ENCODE peak calls at places on chromosomes 16 and 17, in six cellular contexts. K, A, N, W, S and R are unnamed samples.

GRCh38 chr17:82668631-82669099 is 20.4 kb upstream of the WDR45B start:
- DNase-seq in W (peak; percentile 79), N (peak; percentile 70), A (no peak), K (peak; percentile 67), S (peak; percentile 86), R (peak; percentile 71)

GRCh38 chr16:85746431-85747227 is 4.3 kb downstream of the C16orf74 start:
- DNase-seq in N (no peak), W (peak; percentile 65), K (no peak), A (no peak), S (no peak), R (no peak)

GRCh38 chr17:29740017-29740416 is 117.3 kb upstream of the CORO6 start:
- DNase-seq in W (no peak), S (no peak), K (no peak), A (no peak), N (no peak), R (no peak)

GRCh38 chr17:6019959-6020358 is 50.2 kb upstream of the WSCD1 start:
- DNase-seq in W (no peak), K (no peak), S (no peak), N (peak; percentile 2), A (no peak), R (no peak)

GRCh38 chr16:8867483-8868271 is 1.1 kb downstream of the CARHSP1 start:
- DNase-seq in S (peak; percentile 59), W (peak; percentile 73), N (peak; percentile 55), A (no peak), K (no peak), R (peak; percentile 50)

GRCh38 chr17:31492206-31492605 is 100.7 kb downstream of the RAB11FIP4 start:
- DNase-seq in W (no peak), N (no peak), S (no peak), K (no peak), A (no peak), R (no peak)

GRCh38 chr17:35588196-35588920 is 1.2 kb downstream of the AP2B1 start:
- DNase-seq in S (no peak), N (peak; percentile 73), K (no peak), W (no peak), A (no peak), R (no peak)

GRCh38 chr17:3557768-3558583 is at the start of gene TRPV3:
- DNase-seq in A (no peak), S (peak; percentile 35), W (peak; percentile 84), N (peak; percentile 70), K (no peak), R (no peak)

GRCh38 chr16:56632160-56632847 is at the start of gene MT1M:
- DNase-seq in A (no peak), W (peak; percentile 43), N (no peak), K (no peak), S (no peak), R (no peak)

GRCh38 chr17:48591435-48592077 is 1.5 kb upstream of the HOXB3 start:
- DNase-seq in A (no peak), W (no peak), N (no peak), K (no peak), S (no peak), R (no peak)

GRCh38 chr17:9064311-9064834 is 43.1 kb downstream of the NTN1 start:
- DNase-seq in K (no peak), N (no peak), W (no peak), A (no peak), S (no peak), R (no peak)

GRCh38 chr17:43367588-43368242 is 31.1 kb upstream of the ARL4D start:
- DNase-seq in W (no peak), N (peak; percentile 48), S (peak; percentile 39), A (no peak), K (peak; percentile 18), R (no peak)

GRCh38 chr16:56985288-56985961 is 3.9 kb upstream of the NLRC5 start:
- DNase-seq in A (no peak), K (no peak), S (peak; percentile 64), N (no peak), W (peak; percentile 72), R (peak; percentile 44)

GRCh38 chr17:58666858-58667267 is 25.0 kb downstream of the TEX14 start:
- DNase-seq in S (no peak), N (peak; percentile 95), K (no peak), A (peak; percentile 79), W (peak; percentile 85), R (no peak)

GRCh38 chr17:32609085-32609484 is 122.3 kb downstream of the CDK5R1 start:
- DNase-seq in W (peak; percentile 46), N (no peak), S (peak; percentile 5), A (peak; percentile 56), K (no peak), R (no peak)

GRCh38 chr16:57822861-57823260 is 20.6 kb upstream of the KIFC3 start:
- DNase-seq in N (no peak), A (no peak), S (no peak), K (no peak), W (no peak), R (no peak)

GRCh38 chr16:85279874-85280545 is 167.7 kb upstream of the CIBAR2 start:
- DNase-seq in K (no peak), S (peak; percentile 87), W (peak; percentile 32), N (no peak), A (no peak), R (no peak)

GRCh38 chr16:46638947-46639925 is 18.1 kb upstream of the SHCBP1 start:
- DNase-seq in W (no peak), A (no peak), N (no peak), K (no peak), S (no peak), R (no peak)

GRCh38 chr17:65283704-65284103 is 146.5 kb downstream of the RGS9 start:
- DNase-seq in W (peak; percentile 70), S (no peak), K (no peak), N (no peak), A (no peak), R (no peak)

GRCh38 chr16:54936086-54936978 is 5.7 kb downstream of the IRX5 start:
- DNase-seq in W (no peak), N (no peak), S (no peak), A (no peak), K (peak; percentile 53), R (peak; percentile 79)

GRCh38 chr16:54938351-54939346 is 8.0 kb downstream of the IRX5 start:
- DNase-seq in S (no peak), A (peak; percentile 62), N (no peak), K (peak; percentile 40), W (no peak), R (peak; percentile 38)

GRCh38 chr16:54935411-54936085 is 4.9 kb downstream of the IRX5 start:
- DNase-seq in W (no peak), S (no peak), A (no peak), K (no peak), N (no peak), R (no peak)

GRCh38 chr16:54937673-54938350 is 7.1 kb downstream of the IRX5 start:
- DNase-seq in K (no peak), N (no peak), W (no peak), A (no peak), S (no peak), R (no peak)

GRCh38 chr16:54936979-54937672 is 6.5 kb downstream of the IRX5 start:
- DNase-seq in W (no peak), N (no peak), S (no peak), K (peak; percentile 71), A (peak; percentile 83), R (peak; percentile 77)
- TF ChIP-seq CTCF in W (no peak), N (no peak), S (no peak), K (peak; percentile 91), A (peak; percentile 82), R (peak; percentile 93)

GRCh38 chr17:63824362-63824761 is 2.9 kb upstream of the PSMC5 start:
- DNase-seq in N (no peak), K (no peak), W (no peak), S (no peak), A (no peak), R (no peak)

GRCh38 chr17:63827002-63827800 is at the start of the genes FTSJ3 and PSMC5:
- DNase-seq in W (peak; percentile 95), A (peak; percentile 93), K (peak; percentile 85), N (peak; percentile 97), S (peak; percentile 97), R (peak; percentile 93)

GRCh38 chr17:63827801-63828221 is 348 bp upstream of the FTSJ3 start:
- DNase-seq in N (peak; percentile 25), A (no peak), S (no peak), W (no peak), K (no peak), R (no peak)

GRCh38 chr17:63828936-63829335 is 1.5 kb upstream of the FTSJ3 start:
- DNase-seq in K (no peak), N (no peak), S (no peak), A (no peak), W (no peak), R (no peak)

GRCh38 chr17:63826468-63827001 is 696 bp upstream of the PSMC5 start:
- DNase-seq in W (peak; percentile 42), K (peak; percentile 43), N (peak; percentile 32), A (no peak), S (no peak), R (no peak)
- TF ChIP-seq CTCF in W (no peak), K (no peak), N (no peak), A (no peak), S (no peak), R (no peak)

GRCh38 chr17:37438141-37438540 is 31.5 kb downstream of the TADA2A start:
- DNase-seq in W (no peak), N (no peak), A (no peak), K (no peak), S (no peak), R (no peak)
- TF ChIP-seq CTCF in W (no peak), N (no peak), A (no peak), K (peak; percentile 24), S (peak; percentile 36), R (no peak)

GRCh38 chr16:67053767-67054334 is 24.9 kb downstream of the CBFB start:
- DNase-seq in A (no peak), S (no peak), K (no peak), W (no peak), N (no peak), R (no peak)
- TF ChIP-seq CTCF in A (no peak), S (no peak), K (no peak), W (no peak), N (no peak), R (no peak)

GRCh38 chr17:50213026-50214015 is 11.9 kb upstream of the COL1A1 start:
- DNase-seq in S (no peak), N (peak; percentile 47), A (no peak), K (no peak), W (no peak), R (no peak)
- TF ChIP-seq CTCF in S (no peak), N (peak; percentile 30), A (no peak), K (no peak), W (no peak), R (no peak)

DNA sequence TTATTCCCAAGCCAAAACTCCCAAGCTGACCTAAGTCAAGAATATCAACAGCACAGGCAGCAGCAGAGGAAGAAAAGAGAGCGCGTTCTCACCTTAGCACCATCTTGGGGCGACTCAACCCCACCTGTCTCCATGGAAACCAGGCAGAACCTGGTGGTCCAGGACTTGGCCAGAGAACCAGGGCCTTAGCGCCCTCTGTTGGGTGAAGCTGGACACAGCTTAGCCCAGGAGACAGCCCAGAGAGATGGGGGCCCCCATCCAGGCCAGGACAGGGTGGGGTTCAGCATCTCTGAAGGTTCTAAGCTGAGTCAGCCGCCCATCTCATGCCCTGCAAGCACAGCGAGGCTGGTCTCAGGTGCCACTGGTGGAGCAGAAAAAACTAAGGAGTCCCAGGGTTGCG is 60.1 kb upstream of the TMEM132E start:
- DNase-seq in K (peak; percentile 60), W (no peak), N (peak; percentile 58), S (peak; percentile 44), A (no peak), R (peak; percentile 59)
- TF ChIP-seq CTCF in K (peak; percentile 70), W (no peak), N (peak; percentile 68), S (peak; percentile 65), A (no peak), R (peak; percentile 74)